ENCODE peak calls at places on chromosomes 1 and 21, in ten cellular contexts. I, E, O, S, A, T, X, V, Y and J are unnamed samples.

GRCh38 chr1:200298242-200298641 is 111.6 kb downstream of the ZNF281 start:
- DNase-seq in I (no peak), E (no peak), O (no peak), S (no peak), A (no peak), T (no peak), X (no peak), V (no peak), Y (no peak), J (no peak)

GRCh38 chr1:212774584-212774983 is 17.0 kb downstream of the NSL1 start:
- DNase-seq in I (no peak), E (no peak), O (no peak), S (no peak), A (no peak), T (no peak), X (no peak), V (no peak), Y (no peak), J (no peak)

GRCh38 chr1:63199666-63200065 is 122.7 kb upstream of the FOXD3 start:
- DNase-seq in I (no peak), E (no peak), O (no peak), S (no peak), A (no peak), T (peak), X (no peak), V (peak), Y (no peak), J (no peak)

GRCh38 chr1:214838351-214838750 is 235.4 kb downstream of the CENPF start:
- DNase-seq in I (no peak), E (no peak), O (no peak), S (no peak), A (no peak), T (no peak), X (no peak), V (no peak), Y (no peak), J (no peak)

GRCh38 chr1:93506140-93506539 is 58.2 kb downstream of the FNBP1L start:
- DNase-seq in I (no peak), E (no peak), O (no peak), S (no peak), A (no peak), T (no peak), X (no peak), V (no peak), Y (no peak), J (no peak)

GRCh38 chr1:173392895-173393654 is 84.1 kb upstream of the PRDX6 start:
- DNase-seq in I (no peak), E (no peak), O (no peak), S (no peak), A (peak), T (no peak), X (no peak), V (no peak), Y (no peak), J (no peak)

GRCh38 chr1:156859523-156860112 is 701 bp upstream of the INSRR start:
- DNase-seq in I (no peak), E (no peak), O (no peak), S (no peak), A (no peak), T (peak), X (no peak), V (peak), Y (no peak), J (peak)

GRCh38 chr1:147171399-147172167 is 687 bp downstream of the PRKAB2 start:
- DNase-seq in I (no peak), E (no peak), O (no peak), S (no peak), A (no peak), T (no peak), X (peak), V (peak), Y (no peak), J (no peak)

GRCh38 chr1:16082283-16083038 is 9.0 kb upstream of the FAM131C start:
- DNase-seq in I (peak), E (peak), O (no peak), S (peak), A (no peak), T (peak), X (peak), V (peak), Y (peak), J (peak)

GRCh38 chr1:231274119-231274825 is 33.3 kb downstream of the GNPAT start:
- DNase-seq in I (no peak), E (no peak), O (no peak), S (no peak), A (peak), T (no peak), X (no peak), V (no peak), Y (no peak), J (peak)

GRCh38 chr1:116256875-116257823 is 115.9 kb upstream of the ATP1A1 start:
- DNase-seq in I (no peak), E (no peak), O (no peak), S (no peak), A (no peak), T (no peak), X (no peak), V (no peak), Y (no peak), J (no peak)

GRCh38 chr1:17436380-17437174 is 2.9 kb downstream of the RCC2 start:
- DNase-seq in I (no peak), E (no peak), O (no peak), S (no peak), A (no peak), T (no peak), X (no peak), V (no peak), Y (no peak), J (no peak)

GRCh38 chr1:156247460-156248322 is at the start of gene PAQR6:
- DNase-seq in I (no peak), E (peak), O (peak), S (no peak), A (no peak), T (no peak), X (no peak), V (no peak), Y (no peak), J (no peak)

GRCh38 chr1:36223373-36223995 is 759 bp upstream of the THRAP3 start:
- DNase-seq in I (no peak), E (no peak), O (no peak), S (peak), A (peak), T (no peak), X (no peak), V (no peak), Y (no peak), J (peak)

GRCh38 chr1:178521241-178521640 is 8.3 kb downstream of the TEX35 start:
- DNase-seq in I (no peak), E (no peak), O (no peak), S (no peak), A (no peak), T (no peak), X (no peak), V (no peak), Y (no peak), J (no peak)

GRCh38 chr1:25642710-25643109 is 26.1 kb downstream of the MAN1C1 start:
- DNase-seq in I (peak), E (no peak), O (no peak), S (peak), A (peak), T (no peak), X (peak), V (peak), Y (no peak), J (peak)

GRCh38 chr21:44958471-44959191 is 18.8 kb downstream of the SLX9 start:
- DNase-seq in I (no peak), E (peak), O (peak), S (no peak), A (peak), T (peak), X (no peak), V (peak), Y (no peak), J (no peak)

GRCh38 chr1:211631168-211631567 is 44.3 kb downstream of the NEK2 start:
- DNase-seq in I (no peak), E (no peak), O (no peak), S (no peak), A (no peak), T (no peak), X (no peak), V (no peak), Y (no peak), J (no peak)

GRCh38 chr21:32572574-32573420 is 12.5 kb downstream of the TCP10L start:
- DNase-seq in I (no peak), E (no peak), O (no peak), S (no peak), A (no peak), T (no peak), X (no peak), V (no peak), Y (peak), J (no peak)

GRCh38 chr1:145963218-145964019 is 956 bp downstream of the ANKRD34A start:
- DNase-seq in I (no peak), E (no peak), O (no peak), S (no peak), A (no peak), T (no peak), X (no peak), V (no peak), Y (no peak), J (peak)

GRCh38 chr1:174258148-174258550 is 98.8 kb downstream of the RABGAP1L start:
- DNase-seq in I (peak), E (no peak), O (peak), S (no peak), A (peak), T (peak), X (peak), V (no peak), Y (peak), J (peak)

GRCh38 chr1:15418811-15419515 is 9.3 kb downstream of the EFHD2 start:
- DNase-seq in I (no peak), E (no peak), O (no peak), S (no peak), A (no peak), T (no peak), X (no peak), V (no peak), Y (no peak), J (no peak)

GRCh38 chr1:75233302-75233929 is 99.2 kb downstream of the LHX8 start:
- DNase-seq in I (no peak), E (no peak), O (no peak), S (no peak), A (peak), T (no peak), X (no peak), V (no peak), Y (peak), J (peak)

GRCh38 chr1:15146142-15146541 is 7.4 kb upstream of the TMEM51 start:
- DNase-seq in I (no peak), E (no peak), O (no peak), S (no peak), A (no peak), T (no peak), X (no peak), V (no peak), Y (no peak), J (no peak)

GRCh38 chr1:159508951-159509350 is 26.9 kb downstream of the OR10J5 start:
- DNase-seq in I (no peak), E (no peak), O (no peak), S (no peak), A (no peak), T (no peak), X (no peak), V (no peak), Y (no peak), J (no peak)

GRCh38 chr1:154749078-154749760 is 120.9 kb downstream of the KCNN3 start:
- DNase-seq in I (no peak), E (no peak), O (peak), S (no peak), A (no peak), T (no peak), X (no peak), V (no peak), Y (no peak), J (no peak)

GRCh38 chr1:13543927-13544556 is 30.2 kb upstream of the LRRC38 start:
- DNase-seq in I (no peak), E (no peak), O (peak), S (no peak), A (peak), T (peak), X (no peak), V (no peak), Y (no peak), J (no peak)

GRCh38 chr1:76682152-76682551 is 185.1 kb upstream of the ST6GALNAC5 start:
- DNase-seq in I (no peak), E (no peak), O (no peak), S (no peak), A (no peak), T (no peak), X (no peak), V (no peak), Y (no peak), J (no peak)

GRCh38 chr1:228957535-228957934 is 222.3 kb downstream of the RHOU start:
- DNase-seq in I (no peak), E (no peak), O (no peak), S (no peak), A (no peak), T (no peak), X (no peak), V (no peak), Y (no peak), J (no peak)

GRCh38 chr1:85576642-85577420 is 3.7 kb upstream of the CCN1 start:
- DNase-seq in I (no peak), E (peak), O (peak), S (peak), A (peak), T (peak), X (no peak), V (peak), Y (peak), J (no peak)

GRCh38 chr1:113292660-113293626 is 97.4 kb upstream of the MAGI3 start:
- DNase-seq in I (no peak), E (no peak), O (no peak), S (no peak), A (no peak), T (no peak), X (no peak), V (no peak), Y (no peak), J (no peak)

GRCh38 chr21:45545691-45546531 is 3.7 kb upstream of the SLC19A1 start:
- DNase-seq in I (no peak), E (peak), O (no peak), S (no peak), A (no peak), T (no peak), X (no peak), V (peak), Y (no peak), J (no peak)

GRCh38 chr21:37793660-37794059 is 122.6 kb downstream of the KCNJ6 start:
- DNase-seq in I (no peak), E (no peak), O (no peak), S (no peak), A (no peak), T (no peak), X (no peak), V (no peak), Y (no peak), J (no peak)

GRCh38 chr1:92934395-92935378 is 26.6 kb downstream of the DIPK1A start:
- DNase-seq in I (no peak), E (peak), O (peak), S (no peak), A (peak), T (no peak), X (no peak), V (no peak), Y (peak), J (no peak)

GRCh38 chr1:183794084-183794483 is 10.8 kb upstream of the RGL1 start:
- DNase-seq in I (no peak), E (no peak), O (no peak), S (no peak), A (no peak), T (no peak), X (no peak), V (no peak), Y (no peak), J (no peak)

GRCh38 chr1:12047120-12047876 is 15.8 kb upstream of the TNFRSF8 start:
- DNase-seq in I (peak), E (no peak), O (no peak), S (peak), A (peak), T (no peak), X (peak), V (no peak), Y (no peak), J (no peak)